ENCODE peak calls at places on chromosome 3, in ten cellular contexts. B, M, F, R, K, W, Y, E, I and A are unnamed samples.

GRCh38 chr3:32575451-32575850 is 4.8 kb upstream of the DYNC1LI1 start:
- DNase-seq in B (no peak), M (no peak), F (no peak), R (peak; percentile 69), K (no peak), W (no peak), Y (no peak), E (peak; percentile 45), I (no peak), A (no peak)

GRCh38 chr3:133568294-133569014 is 5.0 kb upstream of the CDV3 start:
- DNase-seq in B (no peak), M (no peak), F (peak; percentile 73), R (peak; percentile 92), K (no peak), W (no peak), Y (peak; percentile 63), E (peak; percentile 99), I (peak; percentile 79), A (no peak)

GRCh38 chr3:69740103-69741021 is 1.1 kb downstream of the MITF start:
- DNase-seq in B (no peak), M (peak; percentile 16), F (no peak), R (no peak), K (peak; percentile 43), W (no peak), Y (no peak), E (peak; percentile 13), I (no peak), A (no peak)

GRCh38 chr3:156359337-156359736 is 195.6 kb downstream of the SSR3 start:
- DNase-seq in B (no peak), M (no peak), F (peak; percentile 7), R (no peak), K (no peak), W (no peak), Y (no peak), E (peak; percentile 19), I (no peak), A (no peak)

GRCh38 chr3:29493109-29493508 is 212.2 kb downstream of the RBMS3 start:
- DNase-seq in B (no peak), M (no peak), F (no peak), R (peak; percentile 20), K (no peak), W (no peak), Y (no peak), E (no peak), I (no peak), A (no peak)

GRCh38 chr3:171049831-171050444 is 23.4 kb upstream of the SLC2A2 start:
- DNase-seq in B (peak; percentile 70), M (peak; percentile 61), F (peak; percentile 45), R (peak; percentile 61), K (peak; percentile 72), W (peak; percentile 28), Y (peak; percentile 83), E (peak; percentile 82), I (no peak), A (peak; percentile 48)

GRCh38 chr3:160437083-160437455 is 12.5 kb downstream of the TRIM59 start:
- DNase-seq in B (no peak), M (no peak), F (no peak), R (no peak), K (no peak), W (no peak), Y (no peak), E (no peak), I (no peak), A (no peak)

GRCh38 chr3:10505050-10505790 is at the start of gene ATP2B2:
- DNase-seq in B (peak; percentile 44), M (no peak), F (no peak), R (no peak), K (peak; percentile 97), W (no peak), Y (no peak), E (no peak), I (no peak), A (peak; percentile 24)

GRCh38 chr3:126525091-126525852 is 1.3 kb downstream of the CHST13 start:
- DNase-seq in B (no peak), M (no peak), F (no peak), R (no peak), K (no peak), W (no peak), Y (no peak), E (no peak), I (no peak), A (no peak)

GRCh38 chr3:138941259-138941885 is 5.6 kb downstream of the FOXL2 start:
- DNase-seq in B (peak; percentile 9), M (no peak), F (peak; percentile 32), R (peak; percentile 33), K (peak; percentile 74), W (no peak), Y (peak; percentile 77), E (peak; percentile 72), I (no peak), A (peak; percentile 59)

GRCh38 chr3:12885585-12885934 is 44.2 kb upstream of the RPL32 start:
- DNase-seq in B (no peak), M (no peak), F (no peak), R (no peak), K (no peak), W (no peak), Y (no peak), E (no peak), I (no peak), A (no peak)

GRCh38 chr3:114310701-114311100 is 16.9 kb downstream of the TIGIT start:
- DNase-seq in B (no peak), M (no peak), F (no peak), R (peak; percentile 40), K (no peak), W (no peak), Y (no peak), E (peak; percentile 18), I (no peak), A (no peak)

GRCh38 chr3:190003730-190004129 is 117.0 kb downstream of the P3H2 start:
- DNase-seq in B (no peak), M (no peak), F (peak; percentile 22), R (peak; percentile 75), K (no peak), W (no peak), Y (peak; percentile 61), E (peak; percentile 94), I (peak; percentile 83), A (no peak)

GRCh38 chr3:153768559-153769469 is 352.4 kb upstream of the ARHGEF26 start:
- DNase-seq in B (peak; percentile 49), M (peak; percentile 53), F (peak; percentile 47), R (peak; percentile 61), K (peak; percentile 70), W (peak; percentile 36), Y (peak; percentile 76), E (peak; percentile 63), I (peak; percentile 28), A (peak; percentile 24)

GRCh38 chr3:58237940-58238681 is 519 bp downstream of the ABHD6 start:
- DNase-seq in B (peak; percentile 27), M (peak; percentile 38), F (no peak), R (peak; percentile 21), K (peak; percentile 69), W (peak; percentile 32), Y (no peak), E (peak; percentile 59), I (no peak), A (peak; percentile 29)

GRCh38 chr3:183443395-183444132 is 15.1 kb upstream of the MCF2L2 start:
- DNase-seq in B (no peak), M (no peak), F (no peak), R (no peak), K (no peak), W (no peak), Y (no peak), E (no peak), I (no peak), A (no peak)

GRCh38 chr3:124993462-124993861 is 58.9 kb upstream of the MUC13 start:
- DNase-seq in B (no peak), M (no peak), F (no peak), R (no peak), K (no peak), W (no peak), Y (peak; percentile 58), E (no peak), I (no peak), A (no peak)

GRCh38 chr3:85576091-85576690 is 617.4 kb downstream of the CADM2 start:
- DNase-seq in B (peak; percentile 70), M (peak; percentile 40), F (peak; percentile 24), R (peak; percentile 55), K (peak; percentile 61), W (peak; percentile 30), Y (peak; percentile 70), E (peak; percentile 36), I (peak; percentile 30), A (peak; percentile 48)

GRCh38 chr3:13548696-13549512 is at the start of gene FBLN2:
- DNase-seq in B (no peak), M (peak; percentile 55), F (no peak), R (no peak), K (peak; percentile 79), W (peak; percentile 22), Y (peak; percentile 71), E (peak; percentile 79), I (no peak), A (peak; percentile 71)

GRCh38 chr3:60948488-60948887 is 302.8 kb downstream of the FHIT start:
- DNase-seq in B (peak; percentile 4), M (no peak), F (no peak), R (no peak), K (no peak), W (no peak), Y (peak; percentile 6), E (no peak), I (no peak), A (no peak)

GRCh38 chr3:144586382-144586781 is 614.8 kb downstream of the DIPK2A start:
- DNase-seq in B (no peak), M (no peak), F (no peak), R (peak; percentile 66), K (no peak), W (no peak), Y (peak; percentile 62), E (no peak), I (peak; percentile 26), A (no peak)

GRCh38 chr3:172561894-172562664 is 38.8 kb upstream of the TNFSF10 start:
- DNase-seq in B (no peak), M (no peak), F (no peak), R (no peak), K (no peak), W (peak; percentile 18), Y (no peak), E (no peak), I (no peak), A (no peak)

GRCh38 chr3:126525853-126526667 is 2.1 kb downstream of the CHST13 start:
- DNase-seq in B (no peak), M (no peak), F (no peak), R (no peak), K (no peak), W (no peak), Y (no peak), E (no peak), I (no peak), A (no peak)

GRCh38 chr3:130783629-130784028 is 37.0 kb upstream of the PIK3R4 start:
- DNase-seq in B (peak; percentile 76), M (no peak), F (no peak), R (no peak), K (no peak), W (no peak), Y (peak; percentile 80), E (no peak), I (no peak), A (no peak)

GRCh38 chr3:39000008-39000450 is 51.7 kb downstream of the SCN11A start:
- DNase-seq in B (peak; percentile 67), M (peak; percentile 59), F (peak; percentile 80), R (peak; percentile 79), K (peak; percentile 61), W (no peak), Y (peak; percentile 71), E (peak; percentile 79), I (no peak), A (peak; percentile 39)